ENCODE peak calls at places on chromosome 2, in nine cellular contexts. N is sigmoid colon, O is AG09309, I is foreskin fibroblast, C is fibroblast of lung, L is colonic mucosa, D is IMR-90, H is mammary epithelial cell, Q is nephron progenitor cell. Z is an unnamed sample.
A peak's percentile ranks its signal among the peaks of the same experiment; 100 is the strongest.

GRCh38 chr2:235041918-235042575 is 90.2 kb downstream of the SH3BP4 start:
- DNase-seq in D (no peak), L (no peak), O (no peak), Q (no peak), C (no peak), I (no peak), H (no peak), N (no peak), Z (no peak)

GRCh38 chr2:103289101-103289725 is 527.4 kb downstream of the TMEM182 start:
- DNase-seq in O (no peak), C (no peak), I (no peak), H (no peak), Q (no peak), D (no peak), N (no peak), L (no peak), Z (no peak)

GRCh38 chr2:241987726-241988125 is 118.2 kb downstream of the RTP5 start:
- DNase-seq in O (no peak), C (no peak), L (no peak), N (no peak), D (no peak), Q (no peak), I (no peak), H (no peak), Z (no peak)

GRCh38 chr2:20065885-20066602 is 14.6 kb upstream of the LAPTM4A start:
- DNase-seq in C (peak; percentile 86), L (peak; percentile 76), Q (no peak), I (peak; percentile 64), N (peak; percentile 94), H (peak; percentile 98), O (no peak), D (peak; percentile 60), Z (no peak)

GRCh38 chr2:234240917-234241316 is 190.4 kb downstream of the SPP2 start:
- DNase-seq in I (peak; percentile 85), L (no peak), H (peak; percentile 84), Q (no peak), N (no peak), D (peak; percentile 90), C (peak; percentile 68), O (peak; percentile 31), Z (no peak)

GRCh38 chr2:105732096-105732495 is 12.6 kb upstream of the NCK2 start:
- DNase-seq in N (no peak), H (peak; percentile 73), Q (no peak), D (no peak), O (no peak), L (no peak), C (no peak), I (no peak), Z (no peak)

GRCh38 chr2:134143568-134143967 is 110.3 kb upstream of the MGAT5 start:
- DNase-seq in L (no peak), H (no peak), I (no peak), Q (no peak), O (no peak), D (no peak), N (no peak), C (no peak), Z (no peak)

GRCh38 chr2:84856785-84857184 is 24.1 kb downstream of the TRABD2A start:
- DNase-seq in D (no peak), I (no peak), H (no peak), N (no peak), O (no peak), Q (no peak), C (no peak), L (no peak), Z (no peak)

GRCh38 chr2:237223208-237223861 is 137.6 kb downstream of the COPS8 start:
- DNase-seq in O (peak; percentile 98), D (peak; percentile 100), H (peak; percentile 90), I (peak; percentile 95), C (peak; percentile 95), L (no peak), Q (no peak), N (no peak), Z (peak; percentile 99)

GRCh38 chr2:39150102-39150562 is 29.3 kb upstream of the SOS1 start:
- DNase-seq in I (no peak), C (no peak), H (no peak), L (no peak), O (no peak), D (no peak), Q (no peak), N (no peak), Z (no peak)

GRCh38 chr2:96082211-96083063 is 33.9 kb downstream of the ADRA2B start:
- DNase-seq in N (no peak), Q (no peak), L (peak; percentile 12), O (no peak), I (no peak), H (no peak), D (no peak), C (no peak), Z (no peak)

GRCh38 chr2:60742419-60742818 is 13.6 kb upstream of the PAPOLG start:
- DNase-seq in O (no peak), H (no peak), L (no peak), D (no peak), Q (no peak), I (no peak), C (no peak), N (no peak), Z (no peak)

GRCh38 chr2:145919507-145919906 is 1399.6 kb upstream of the ZEB2 start:
- DNase-seq in L (no peak), O (no peak), H (no peak), Q (no peak), C (peak; percentile 57), I (no peak), D (peak; percentile 8), N (no peak), Z (no peak)

GRCh38 chr2:10301946-10302478 is 692 bp upstream of the HPCAL1 start:
- DNase-seq in D (no peak), O (no peak), L (peak; percentile 46), N (no peak), I (no peak), Q (no peak), H (no peak), C (no peak), Z (no peak)

DNA sequence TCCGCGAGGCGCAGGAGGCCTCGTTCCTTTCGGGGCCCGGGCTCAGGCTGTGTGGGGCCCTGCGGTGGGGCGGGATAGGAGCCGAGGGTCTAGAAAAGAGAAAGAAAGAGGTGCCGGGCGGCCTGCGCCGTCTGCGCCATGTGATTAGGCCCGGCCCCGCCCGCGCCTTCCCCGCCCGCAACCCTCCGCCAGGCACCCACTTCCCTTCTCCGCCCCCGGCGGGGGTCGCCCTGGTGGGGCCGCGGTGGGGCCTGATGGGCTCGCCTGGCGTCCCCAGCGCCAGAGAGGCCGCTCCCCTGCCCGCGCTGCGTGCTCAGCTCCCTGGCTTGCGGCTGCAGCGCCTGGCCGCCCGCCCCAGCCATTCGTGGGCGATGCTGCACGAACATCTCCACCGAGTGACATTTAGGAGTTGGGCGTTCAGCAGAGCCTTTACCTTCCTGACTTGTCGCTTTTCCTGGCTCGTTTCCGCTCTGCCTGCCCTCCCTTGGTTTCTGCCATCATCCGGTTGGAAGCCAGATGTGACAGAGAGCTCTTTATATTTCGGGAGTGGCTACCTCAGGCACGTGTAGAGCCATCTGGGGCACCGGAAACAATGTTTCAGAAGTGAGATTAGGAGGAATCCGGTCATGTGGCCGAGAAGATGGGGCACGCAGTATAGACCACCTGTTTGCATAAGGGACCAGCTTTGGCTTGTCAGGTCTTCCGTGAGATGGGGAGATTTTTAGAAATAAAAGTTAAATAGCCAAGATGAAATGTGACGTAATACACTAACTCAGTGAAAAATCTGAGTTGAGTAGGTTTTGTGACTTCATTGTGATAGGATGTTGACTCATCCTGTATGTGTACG is 1.1 kb downstream of the GLS start:
- DNase-seq in N (peak; percentile 79), D (peak; percentile 87), I (peak; percentile 57), H (peak; percentile 84), L (peak; percentile 78), O (no peak), Q (peak; percentile 68), C (peak; percentile 81), Z (no peak)
- TF ChIP-seq CTCF in N (no peak), D (no peak), I (no peak), H (no peak), L (no peak), O (no peak), Q (no peak), C (no peak), Z (no peak)

DNA sequence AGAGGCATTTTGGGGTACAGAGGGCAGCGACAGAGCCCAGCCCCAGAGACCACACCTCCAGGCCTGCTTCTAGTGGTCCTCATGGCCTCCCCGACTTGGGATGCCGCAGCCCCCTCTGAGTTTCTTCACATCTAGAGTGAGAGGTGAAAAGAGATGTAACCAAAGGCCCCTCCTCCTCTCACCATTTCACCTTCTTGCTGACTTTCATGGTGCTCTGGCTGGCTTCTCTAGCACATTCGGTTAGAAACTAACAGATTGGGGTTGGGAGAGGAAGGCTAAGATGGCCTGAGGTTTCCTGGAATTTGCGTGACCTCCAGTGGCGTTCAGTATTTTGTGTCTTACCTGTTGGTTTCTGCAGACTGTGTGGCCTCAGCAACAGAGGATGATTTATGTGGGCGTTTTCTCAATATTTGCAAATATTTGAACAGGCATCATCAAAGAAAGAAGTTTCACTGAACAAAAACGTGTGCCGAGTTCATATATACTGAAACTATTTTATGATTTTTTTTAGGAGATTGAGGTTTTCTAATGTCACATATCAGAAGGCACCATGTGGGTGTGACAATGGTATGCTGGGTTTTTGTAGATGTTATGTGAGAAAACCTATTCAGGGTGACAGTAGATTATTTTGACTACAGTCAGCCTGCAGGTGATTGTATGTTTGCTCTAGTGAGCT is 69.9 kb upstream of the BCL2L11 start:
- DNase-seq in D (no peak), N (no peak), H (no peak), I (no peak), C (no peak), Q (no peak), O (no peak), L (peak; percentile 18), Z (no peak)
- TF ChIP-seq CTCF in D (no peak), N (no peak), H (no peak), I (no peak), C (no peak), Q (no peak), O (no peak), L (no peak), Z (no peak)

DNA sequence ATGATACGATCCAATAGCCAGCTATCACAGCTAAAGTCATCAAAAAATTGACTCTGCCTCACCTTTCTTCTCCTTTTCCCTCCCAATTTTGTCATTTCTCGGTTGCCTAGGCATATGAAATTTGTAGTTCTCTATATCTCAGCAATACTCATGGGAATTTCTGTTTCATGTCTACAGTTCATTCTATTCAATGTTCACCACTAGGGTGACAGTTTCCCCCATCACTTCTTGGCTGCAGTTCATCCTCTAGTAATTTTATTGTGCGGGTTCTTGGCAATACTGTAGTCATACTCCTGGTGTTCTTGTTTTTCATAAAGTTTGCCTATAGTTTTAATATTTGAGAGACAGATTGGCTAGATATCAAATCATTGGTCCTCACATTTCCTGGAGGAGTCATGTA is 872.2 kb upstream of the ID2 start:
- DNase-seq in D (no peak), I (no peak), H (no peak), L (no peak), O (no peak), Q (no peak), N (no peak), C (no peak), Z (no peak)
- TF ChIP-seq CTCF in D (no peak), I (no peak), H (no peak), L (no peak), O (no peak), Q (no peak), N (no peak), C (no peak), Z (no peak)

DNA sequence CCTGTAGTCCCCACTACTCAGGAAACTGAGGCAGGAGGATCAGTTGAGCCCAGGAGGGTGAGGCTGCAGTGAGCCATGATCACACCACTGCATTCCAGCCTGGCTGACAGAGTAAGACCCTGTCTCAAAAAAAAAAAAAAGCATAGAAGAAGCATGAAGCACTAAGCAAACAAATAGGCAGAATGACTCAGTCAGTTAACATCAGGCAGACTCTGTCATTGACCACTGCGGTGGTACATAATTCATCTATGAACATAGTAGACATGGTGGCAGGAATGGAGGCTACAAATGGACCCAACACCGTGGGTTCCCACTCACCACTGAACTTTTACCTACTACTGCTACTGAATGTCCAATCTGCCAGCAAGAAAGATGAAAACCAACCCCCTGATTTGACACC is 7.6 kb upstream of the ASXL2 start:
- DNase-seq in N (no peak), C (peak; percentile 76), Q (no peak), D (peak; percentile 95), H (peak; percentile 68), L (no peak), O (peak; percentile 27), I (peak; percentile 82), Z (peak; percentile 60)
- TF ChIP-seq CTCF in N (no peak), C (no peak), Q (no peak), D (no peak), H (no peak), L (no peak), O (no peak), I (no peak), Z (no peak)